ENCODE peak calls at places on chromosomes 11 and 22, in eight cellular contexts. N is transverse colon; W is CD4-positive, alpha-beta memory T cell; Y is BE2C; Z is lower lobe of right lung; F is tibial nerve; U is MM.1S; L is Peyer's patch. D is an unnamed sample. For H3K4me1, the result is how much of the 10 kb centered on the place peaks cover.

GRCh38 chr11:130817608-130817944 is 98.7 kb downstream of the SNX19 start:
- DNase-seq in N (no peak), W (no peak), Y (no peak), Z (no peak), F (peak), U (peak), L (no peak), D (no peak)

GRCh38 chr22:35312198-35313059 is 12.7 kb downstream of the TOM1 start:
- DNase-seq in N (peak), W (no peak), Y (no peak), Z (no peak), F (no peak), U (peak), L (no peak), D (no peak)

GRCh38 chr11:91527380-91528030 is 697.1 kb upstream of the FAT3 start:
- DNase-seq in N (no peak), W (no peak), Y (no peak), Z (no peak), F (no peak), U (no peak), L (no peak), D (no peak)

GRCh38 chr22:24060375-24060788 is 49.3 kb downstream of the CABIN1 start:
- DNase-seq in N (no peak), W (no peak), Y (no peak), Z (no peak), F (peak), U (no peak), L (no peak), D (no peak)

GRCh38 chr11:9951714-9952275 is 287.9 kb downstream of the SWAP70 start:
- DNase-seq in N (no peak), W (no peak), Y (no peak), Z (no peak), F (peak), U (no peak), L (no peak), D (no peak)

GRCh38 chr11:13699870-13700269 is 31.4 kb downstream of the FAR1 start:
- DNase-seq in N (no peak), W (no peak), Y (no peak), Z (no peak), F (no peak), U (no peak), L (no peak), D (no peak)

GRCh38 chr11:19922689-19923035 is 210.0 kb downstream of the NAV2 start:
- DNase-seq in N (no peak), W (no peak), Y (no peak), Z (no peak), F (no peak), U (no peak), L (no peak), D (no peak)

GRCh38 chr11:1285316-1285744 is 24.1 kb downstream of the TOLLIP start:
- DNase-seq in N (no peak), W (no peak), Y (no peak), Z (peak), F (no peak), U (no peak), L (no peak), D (no peak)

GRCh38 chr11:80107415-80107814 is 666.6 kb upstream of the TENM4 start:
- DNase-seq in N (no peak), W (no peak), Y (no peak), Z (no peak), F (no peak), U (no peak), L (no peak), D (no peak)

GRCh38 chr11:127656266-127656879 is 655.8 kb upstream of the KIRREL3 start:
- DNase-seq in N (no peak), W (no peak), Y (no peak), Z (no peak), F (no peak), U (no peak), L (no peak), D (no peak)

GRCh38 chr11:44058275-44058674 is 7.8 kb upstream of the ACCS start:
- DNase-seq in N (no peak), W (no peak), Y (no peak), Z (no peak), F (no peak), U (no peak), L (no peak), D (no peak)

GRCh38 chr11:932435-932834 is 6.8 kb downstream of the AP2A2 start:
- DNase-seq in N (no peak), W (no peak), Y (no peak), Z (no peak), F (no peak), U (no peak), L (no peak), D (no peak)

GRCh38 chr11:112795142-112795815 is 165.9 kb upstream of the NCAM1 start:
- DNase-seq in N (peak), W (peak), Y (peak), Z (no peak), F (peak), U (peak), L (no peak), D (no peak)

GRCh38 chr11:128356992-128357391 is 230.4 kb downstream of the ETS1 start:
- DNase-seq in N (no peak), W (no peak), Y (no peak), Z (no peak), F (no peak), U (no peak), L (no peak), D (no peak)

GRCh38 chr11:26230021-26230420 is 101.9 kb upstream of the ANO3 start:
- DNase-seq in N (no peak), W (no peak), Y (no peak), Z (no peak), F (no peak), U (no peak), L (no peak), D (no peak)

DNA sequence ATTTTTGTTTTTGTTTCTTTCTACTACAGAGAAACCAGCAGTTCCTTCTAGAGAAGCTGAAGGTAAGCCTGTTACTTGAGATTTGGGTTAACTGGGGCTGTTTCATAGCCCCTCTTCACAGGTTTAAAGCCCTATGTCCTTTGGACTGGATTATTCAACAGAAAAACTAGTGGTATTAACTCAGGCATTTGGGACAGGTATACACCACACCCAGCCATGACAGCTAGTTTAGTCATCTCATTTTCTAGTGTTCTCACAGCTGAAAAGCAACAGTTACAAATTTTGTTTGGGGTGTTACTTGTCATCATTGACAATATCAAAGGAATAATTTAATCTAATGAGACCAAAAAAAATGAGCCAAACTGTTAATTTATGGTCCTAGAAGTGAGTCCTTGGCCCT is 14.0 kb downstream of the LAYN start:
- DNase-seq in N (no peak), W (no peak), Y (no peak), Z (no peak), F (no peak), U (no peak), L (no peak), D (no peak)
- H3K4me1 ChIP-seq in N (under half), W (under half), Y (under half), Z (under half), F (under half), U (under half), L (under half), D (under half)

GRCh38 chr11:46363455-46363920 is 16.2 kb downstream of the DGKZ start:
- DNase-seq in N (no peak), W (no peak), Y (no peak), Z (no peak), F (no peak), U (no peak), L (no peak), D (no peak)

GRCh38 chr11:46363031-46363407 is 15.8 kb downstream of the DGKZ start:
- DNase-seq in N (no peak), W (no peak), Y (peak), Z (peak), F (peak), U (no peak), L (no peak), D (no peak)

GRCh38 chr11:46366260-46366659 is 15.2 kb upstream of the MDK start:
- DNase-seq in N (no peak), W (no peak), Y (no peak), Z (peak), F (no peak), U (no peak), L (no peak), D (no peak)

GRCh38 chr11:46364056-46364455 is 16.8 kb downstream of the DGKZ start:
- DNase-seq in N (no peak), W (no peak), Y (no peak), Z (no peak), F (no peak), U (no peak), L (no peak), D (no peak)

GRCh38 chr11:46364791-46365190 is 16.7 kb upstream of the MDK start:
- DNase-seq in N (no peak), W (no peak), Y (no peak), Z (peak), F (no peak), U (no peak), L (no peak), D (no peak)
- H3K4me1 ChIP-seq in N (under half), W (half or more), Y (under half), Z (half or more), F (half or more), U (under half), L (under half), D (half or more)

DNA sequence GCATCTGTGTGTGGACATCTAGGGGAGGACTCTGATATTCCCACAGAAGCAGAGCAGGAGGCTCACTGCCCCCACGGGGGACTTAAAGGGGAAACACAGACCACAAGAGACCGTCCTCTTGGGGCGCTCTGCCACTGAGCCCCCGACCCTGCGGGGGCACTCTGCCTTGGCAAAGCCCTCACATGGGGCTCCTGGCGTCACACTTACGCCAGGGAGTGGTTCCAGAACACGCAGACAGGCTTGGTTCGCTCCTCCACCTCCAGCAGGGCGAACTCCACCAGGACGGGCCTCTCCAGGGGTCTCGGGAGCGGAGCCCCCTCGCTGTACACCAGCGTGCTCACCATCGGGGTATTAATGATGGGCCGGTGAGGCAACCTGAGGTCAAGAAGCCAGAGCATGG is 45.1 kb downstream of the TRMU start:
- DNase-seq in N (no peak), W (no peak), Y (no peak), Z (no peak), F (no peak), U (no peak), L (no peak), D (no peak)
- H3K4me1 ChIP-seq in N (under half), W (under half), Y (under half), Z (under half), F (under half), U (under half), L (under half), D (under half)

DNA sequence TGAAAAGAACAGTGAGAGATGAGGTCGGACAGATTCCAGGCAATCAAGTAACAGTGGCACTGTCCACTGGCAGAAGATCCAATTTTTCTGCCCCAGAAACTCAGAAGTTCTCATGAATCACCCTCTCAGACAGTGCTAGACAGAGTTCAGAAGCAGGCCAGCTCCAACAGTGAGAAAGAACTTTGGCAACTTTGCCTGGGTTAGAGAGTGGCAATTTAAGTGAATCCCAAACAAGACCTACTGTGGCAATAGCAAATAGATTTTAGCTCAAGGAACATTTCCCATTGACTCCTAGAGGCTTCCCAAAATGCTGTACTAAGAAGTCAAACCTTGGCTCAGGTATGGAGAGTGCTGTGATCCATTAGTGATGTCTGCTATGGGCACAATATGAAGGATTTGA is 12.3 kb downstream of the CD44 start:
- DNase-seq in N (no peak), W (no peak), Y (no peak), Z (no peak), F (no peak), U (no peak), L (no peak), D (no peak)
- H3K4me1 ChIP-seq in N (under half), W (half or more), Y (under half), Z (half or more), F (under half), U (under half), L (under half), D (half or more)

GRCh38 chr11:86148339-86148738 is 79.5 kb upstream of the PICALM start:
- DNase-seq in N (no peak), W (no peak), Y (no peak), Z (no peak), F (no peak), U (no peak), L (no peak), D (no peak)
- H3K4me1 ChIP-seq in N (under half), W (under half), Y (under half), Z (under half), F (under half), U (under half), L (under half), D (under half)

DNA sequence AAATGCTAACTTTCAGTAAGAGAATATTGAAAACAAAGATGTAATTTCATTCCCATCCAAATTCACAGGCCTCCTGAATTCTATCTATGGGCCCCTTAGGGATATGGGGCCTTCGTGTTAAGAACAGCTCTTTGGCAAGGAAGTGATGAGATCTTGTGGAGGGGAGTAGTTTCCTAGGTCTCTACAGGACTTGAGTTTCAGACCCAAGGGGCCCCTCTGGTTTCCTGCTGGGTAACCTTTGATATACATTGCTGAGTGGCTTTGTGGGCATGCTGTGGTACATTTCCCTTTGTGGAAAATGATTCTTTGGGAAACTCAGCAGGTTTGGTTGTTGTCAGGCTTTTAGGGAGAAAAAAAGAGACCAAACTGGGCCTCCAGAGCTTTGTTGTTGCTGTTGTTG is 6.2 kb downstream of the STIM1 start:
- DNase-seq in N (no peak), W (no peak), Y (no peak), Z (no peak), F (no peak), U (no peak), L (no peak), D (no peak)
- H3K4me1 ChIP-seq in N (half or more), W (half or more), Y (under half), Z (half or more), F (half or more), U (half or more), L (half or more), D (half or more)

GRCh38 chr22:39296535-39296934 is 22.9 kb downstream of the RPL3 start:
- DNase-seq in N (no peak), W (no peak), Y (no peak), Z (no peak), F (no peak), U (peak), L (no peak), D (no peak)

GRCh38 chr22:39296981-39297489 is 22.4 kb downstream of the RPL3 start:
- DNase-seq in N (no peak), W (no peak), Y (no peak), Z (no peak), F (no peak), U (peak), L (no peak), D (no peak)

GRCh38 chr22:39299829-39300178 is 19.6 kb downstream of the RPL3 start:
- DNase-seq in N (peak), W (no peak), Y (no peak), Z (no peak), F (peak), U (no peak), L (peak), D (no peak)

GRCh38 chr22:39297490-39298193 is 21.8 kb downstream of the RPL3 start:
- DNase-seq in N (peak), W (no peak), Y (no peak), Z (no peak), F (no peak), U (peak), L (peak), D (no peak)

DNA sequence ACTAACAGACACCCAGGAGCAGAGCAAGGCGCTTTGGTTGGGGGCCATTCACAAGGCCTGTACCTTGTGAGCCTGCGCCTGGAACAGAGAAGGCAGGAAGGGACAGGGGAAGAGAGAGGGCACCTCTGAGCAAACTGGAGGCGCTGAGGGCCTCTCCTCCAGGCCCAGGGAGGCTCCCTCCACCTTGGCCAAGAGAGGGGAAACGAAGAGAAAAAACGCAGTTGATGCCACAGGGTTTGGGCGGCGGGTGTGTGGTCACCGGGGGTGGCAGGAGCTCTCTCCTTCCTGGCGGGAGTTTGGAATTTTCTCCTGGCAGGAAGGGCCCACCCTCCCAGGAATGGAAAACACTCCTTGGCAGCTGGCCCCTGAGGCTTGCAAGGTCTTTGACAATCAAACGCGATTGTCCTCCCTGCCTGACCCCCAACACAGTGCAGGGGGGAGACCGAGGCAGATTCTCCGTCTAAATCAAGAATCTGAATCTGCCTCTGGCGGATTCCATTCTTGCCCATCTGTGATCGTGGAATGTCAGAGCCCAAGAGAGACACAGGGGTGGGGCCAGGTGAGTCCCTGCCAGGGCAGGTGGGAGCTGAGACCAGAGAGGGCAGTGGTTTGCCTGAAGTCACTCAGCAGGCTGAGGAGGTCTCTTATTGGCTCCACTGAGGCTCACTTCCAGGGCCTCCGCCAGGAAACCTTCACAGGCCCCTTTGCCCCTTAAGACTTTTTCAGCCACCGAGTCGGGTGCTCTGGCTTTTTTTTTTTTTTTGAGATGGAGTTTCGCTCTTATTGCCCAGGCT is 21.0 kb downstream of the RPL3 start:
- DNase-seq in N (no peak), W (no peak), Y (no peak), Z (no peak), F (no peak), U (no peak), L (no peak), D (no peak)
- H3K4me1 ChIP-seq in N (under half), W (under half), Y (under half), Z (under half), F (half or more), U (under half), L (under half), D (under half)

GRCh38 chr22:38313384-38313955 is 3.8 kb downstream of the CSNK1E start:
- DNase-seq in N (peak), W (peak), Y (no peak), Z (peak), F (no peak), U (peak), L (peak), D (no peak)

GRCh38 chr22:38310518-38311330 is 6.5 kb downstream of the CSNK1E start:
- DNase-seq in N (no peak), W (no peak), Y (peak), Z (no peak), F (no peak), U (no peak), L (no peak), D (no peak)

GRCh38 chr22:38312261-38312800 is 4.9 kb downstream of the CSNK1E start:
- DNase-seq in N (no peak), W (no peak), Y (no peak), Z (no peak), F (no peak), U (no peak), L (no peak), D (no peak)

GRCh38 chr22:38309614-38310517 is 7.4 kb downstream of the CSNK1E start:
- DNase-seq in N (no peak), W (no peak), Y (no peak), Z (no peak), F (no peak), U (no peak), L (no peak), D (no peak)

DNA sequence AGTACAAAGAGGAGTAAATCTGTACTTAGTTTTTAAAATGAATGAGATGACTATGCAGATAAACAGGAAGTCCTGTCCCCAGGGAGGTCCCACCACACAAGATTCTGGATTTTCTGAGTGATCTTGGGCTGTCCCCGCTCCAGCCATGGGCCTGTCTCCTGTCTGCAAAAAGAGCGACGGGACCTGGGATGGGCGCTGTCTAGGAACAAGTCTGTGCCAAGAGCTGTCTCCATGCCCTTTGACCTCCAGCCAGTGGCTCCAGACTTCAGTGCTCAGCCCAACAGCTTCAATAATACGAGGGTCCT is 6.0 kb downstream of the CSNK1E start:
- DNase-seq in N (no peak), W (no peak), Y (no peak), Z (no peak), F (no peak), U (peak), L (peak), D (no peak)
- H3K4me1 ChIP-seq in N (half or more), W (half or more), Y (under half), Z (half or more), F (half or more), U (half or more), L (half or more), D (under half)

GRCh38 chr22:31288496-31289235 is 3.6 kb downstream of the PIK3IP1 start:
- DNase-seq in N (no peak), W (no peak), Y (no peak), Z (no peak), F (no peak), U (no peak), L (no peak), D (no peak)
- H3K4me1 ChIP-seq in N (under half), W (half or more), Y (under half), Z (half or more), F (half or more), U (half or more), L (under half), D (half or more)

D was measured in CD8-positive, alpha-beta memory T cell.